ENCODE peak calls at places on chromosomes 2 and 18, in ten cellular contexts. P is stimulated activated naive CD4-positive, alpha-beta T cell; T is NAMALWA; M is retina; G is RWPE1; X is progenitor cell of endocrine pancreas; Q is NCI-H2081; O is upper lobe of left lung; U is H54; D is activated T-cell treated with anti-CD3 and anti-CD28 coated beads, Interleukin-2, amount 50 U/mL, for 1 hour. H is an unnamed sample.

GRCh38 chr2:9247786-9248185 is 41.2 kb downstream of the ASAP2 start:
- DNase-seq in P (no peak), X (no peak), T (no peak), M (peak; percentile 40), G (no peak), Q (no peak), D (no peak), U (no peak), O (no peak), H (no peak)

GRCh38 chr2:67797801-67798535 is 264.8 kb downstream of the C1D start:
- DNase-seq in Q (peak; percentile 42), U (no peak), X (no peak), D (no peak), G (peak; percentile 3), T (no peak), M (no peak), O (no peak), P (no peak), H (no peak)

GRCh38 chr2:45256173-45256866 is 247.1 kb upstream of the SIX2 start:
- DNase-seq in P (no peak), U (no peak), X (no peak), G (no peak), M (no peak), D (no peak), Q (no peak), O (no peak), T (no peak), H (no peak)

GRCh38 chr18:68391801-68392200 is 323.1 kb downstream of the TMX3 start:
- DNase-seq in X (no peak), O (no peak), Q (no peak), D (no peak), T (no peak), U (no peak), M (no peak), P (no peak), G (no peak), H (no peak)

GRCh38 chr2:161166538-161167409 is 6.5 kb downstream of the TANK start:
- DNase-seq in G (peak; percentile 3), Q (no peak), M (no peak), U (no peak), O (no peak), T (no peak), P (no peak), X (no peak), D (no peak), H (peak; percentile 36)

GRCh38 chr2:215454519-215454918 is 18.7 kb upstream of the FN1 start:
- DNase-seq in X (no peak), T (peak; percentile 48), U (no peak), P (peak; percentile 46), D (no peak), G (peak; percentile 44), Q (peak; percentile 15), M (peak; percentile 12), O (no peak), H (no peak)

GRCh38 chr2:232368311-232368731 is 10.2 kb upstream of the ALPP start:
- DNase-seq in X (no peak), D (no peak), G (no peak), P (no peak), U (peak; percentile 68), Q (no peak), T (no peak), M (no peak), O (no peak), H (no peak)

GRCh38 chr2:109052922-109053321 is 63.9 kb upstream of the EDAR start:
- DNase-seq in Q (no peak), X (no peak), M (no peak), T (no peak), P (no peak), D (no peak), G (no peak), U (no peak), O (no peak), H (no peak)

GRCh38 chr18:34631071-34631470 is 79.0 kb upstream of the DTNA start:
- DNase-seq in M (no peak), P (no peak), Q (peak; percentile 46), T (no peak), G (no peak), X (no peak), U (no peak), O (no peak), D (no peak), H (no peak)

GRCh38 chr2:197152451-197153228 is 157.9 kb downstream of the ANKRD44 start:
- DNase-seq in G (no peak), M (no peak), U (no peak), X (no peak), O (no peak), Q (no peak), P (peak; percentile 56), D (no peak), T (peak; percentile 95), H (no peak)

GRCh38 chr2:47360283-47360682 is 42.7 kb upstream of the MSH2 start:
- DNase-seq in X (no peak), G (no peak), P (no peak), O (no peak), T (no peak), Q (no peak), U (no peak), D (no peak), M (no peak), H (no peak)

GRCh38 chr2:118490323-118490722 is 357.1 kb downstream of the EN1 start:
- DNase-seq in D (no peak), O (no peak), X (no peak), P (no peak), T (no peak), Q (no peak), U (no peak), M (no peak), G (no peak), H (no peak)

GRCh38 chr2:55771612-55772011 is 78.0 kb upstream of the PNPT1 start:
- DNase-seq in M (no peak), X (no peak), P (no peak), Q (peak; percentile 58), T (peak; percentile 44), G (peak; percentile 38), D (no peak), O (no peak), U (peak; percentile 35), H (no peak)

GRCh38 chr2:20568501-20569463 is 82.1 kb downstream of the HS1BP3 start:
- DNase-seq in T (no peak), M (no peak), Q (no peak), X (no peak), O (no peak), U (no peak), D (no peak), P (no peak), G (peak; percentile 23), H (no peak)